ENCODE peak calls at places on chromosomes 13 and 19, in nine cellular contexts. One of them, this sample, is unnamed.

GRCh38 chr13:112740502-112741131 is 50.8 kb downstream of the ATP11A start:
- DNase-seq in DMS153: no peak
- DNase-seq in stimulated activated CD4-positive, alpha-beta T cell treated with anti-CD3 and anti-CD28 coated beads, TNF-alpha, amount 100 ng/mL, for 24 hours: no peak
- DNase-seq in Panc1: no peak
- DNase-seq in ELF-1: peak; percentile 74
- DNase-seq in substantia nigra: no peak
- DNase-seq in upper lobe of right lung: peak; percentile 67
- DNase-seq in activated T-cell treated with anti-CD3 and anti-CD28 coated beads, Interleukin-2, amount 50 U/mL, for 72 hours: no peak
- DNase-seq in T-helper 1 cell: no peak
- DNase-seq in this sample: peak; percentile 21

GRCh38 chr13:96542986-96543385 is 451.3 kb downstream of the OXGR1 start:
- DNase-seq in DMS153: no peak
- DNase-seq in stimulated activated CD4-positive, alpha-beta T cell treated with anti-CD3 and anti-CD28 coated beads, TNF-alpha, amount 100 ng/mL, for 24 hours: no peak
- DNase-seq in Panc1: no peak
- DNase-seq in ELF-1: no peak
- DNase-seq in substantia nigra: no peak
- DNase-seq in upper lobe of right lung: no peak
- DNase-seq in activated T-cell treated with anti-CD3 and anti-CD28 coated beads, Interleukin-2, amount 50 U/mL, for 72 hours: no peak
- DNase-seq in T-helper 1 cell: no peak
- DNase-seq in this sample: no peak

GRCh38 chr19:15378529-15379082 is 981 bp downstream of the AKAP8 start:
- DNase-seq in DMS153: no peak
- DNase-seq in stimulated activated CD4-positive, alpha-beta T cell treated with anti-CD3 and anti-CD28 coated beads, TNF-alpha, amount 100 ng/mL, for 24 hours: peak; percentile 53
- DNase-seq in Panc1: no peak
- DNase-seq in ELF-1: peak; percentile 76
- DNase-seq in substantia nigra: no peak
- DNase-seq in upper lobe of right lung: peak; percentile 79
- DNase-seq in activated T-cell treated with anti-CD3 and anti-CD28 coated beads, Interleukin-2, amount 50 U/mL, for 72 hours: peak; percentile 65
- DNase-seq in T-helper 1 cell: peak; percentile 39
- DNase-seq in this sample: no peak

GRCh38 chr13:34464011-34464410 is 478.1 kb upstream of the NBEA start:
- DNase-seq in DMS153: no peak
- DNase-seq in stimulated activated CD4-positive, alpha-beta T cell treated with anti-CD3 and anti-CD28 coated beads, TNF-alpha, amount 100 ng/mL, for 24 hours: no peak
- DNase-seq in Panc1: no peak
- DNase-seq in ELF-1: no peak
- DNase-seq in substantia nigra: no peak
- DNase-seq in upper lobe of right lung: no peak
- DNase-seq in activated T-cell treated with anti-CD3 and anti-CD28 coated beads, Interleukin-2, amount 50 U/mL, for 72 hours: no peak
- DNase-seq in T-helper 1 cell: no peak
- DNase-seq in this sample: no peak

GRCh38 chr13:110797230-110797877 is 83.9 kb downstream of the ING1 start:
- DNase-seq in DMS153: no peak
- DNase-seq in stimulated activated CD4-positive, alpha-beta T cell treated with anti-CD3 and anti-CD28 coated beads, TNF-alpha, amount 100 ng/mL, for 24 hours: no peak
- DNase-seq in Panc1: no peak
- DNase-seq in ELF-1: no peak
- DNase-seq in substantia nigra: no peak
- DNase-seq in upper lobe of right lung: no peak
- DNase-seq in activated T-cell treated with anti-CD3 and anti-CD28 coated beads, Interleukin-2, amount 50 U/mL, for 72 hours: no peak
- DNase-seq in T-helper 1 cell: no peak
- DNase-seq in this sample: peak; percentile 32

GRCh38 chr13:44117351-44117750 is 237.6 kb downstream of the LACC1 start:
- DNase-seq in DMS153: peak; percentile 26
- DNase-seq in stimulated activated CD4-positive, alpha-beta T cell treated with anti-CD3 and anti-CD28 coated beads, TNF-alpha, amount 100 ng/mL, for 24 hours: no peak
- DNase-seq in Panc1: no peak
- DNase-seq in ELF-1: no peak
- DNase-seq in substantia nigra: no peak
- DNase-seq in upper lobe of right lung: no peak
- DNase-seq in activated T-cell treated with anti-CD3 and anti-CD28 coated beads, Interleukin-2, amount 50 U/mL, for 72 hours: no peak
- DNase-seq in T-helper 1 cell: no peak
- DNase-seq in this sample: no peak

GRCh38 chr19:5341981-5342380 is 1.4 kb upstream of the PTPRS start:
- DNase-seq in DMS153: no peak
- DNase-seq in stimulated activated CD4-positive, alpha-beta T cell treated with anti-CD3 and anti-CD28 coated beads, TNF-alpha, amount 100 ng/mL, for 24 hours: no peak
- DNase-seq in Panc1: no peak
- DNase-seq in ELF-1: no peak
- DNase-seq in substantia nigra: no peak
- DNase-seq in upper lobe of right lung: no peak
- DNase-seq in activated T-cell treated with anti-CD3 and anti-CD28 coated beads, Interleukin-2, amount 50 U/mL, for 72 hours: no peak
- DNase-seq in T-helper 1 cell: no peak
- DNase-seq in this sample: no peak

GRCh38 chr19:1884291-1884718 is 991 bp downstream of the ABHD17A start:
- DNase-seq in DMS153: no peak
- DNase-seq in stimulated activated CD4-positive, alpha-beta T cell treated with anti-CD3 and anti-CD28 coated beads, TNF-alpha, amount 100 ng/mL, for 24 hours: no peak
- DNase-seq in Panc1: no peak
- DNase-seq in ELF-1: peak; percentile 72
- DNase-seq in substantia nigra: no peak
- DNase-seq in upper lobe of right lung: no peak
- DNase-seq in activated T-cell treated with anti-CD3 and anti-CD28 coated beads, Interleukin-2, amount 50 U/mL, for 72 hours: peak; percentile 43
- DNase-seq in T-helper 1 cell: peak; percentile 23
- DNase-seq in this sample: no peak

GRCh38 chr19:31099470-31100190 is 249.6 kb downstream of the TSHZ3 start:
- DNase-seq in DMS153: no peak
- DNase-seq in stimulated activated CD4-positive, alpha-beta T cell treated with anti-CD3 and anti-CD28 coated beads, TNF-alpha, amount 100 ng/mL, for 24 hours: no peak
- DNase-seq in Panc1: no peak
- DNase-seq in ELF-1: no peak
- DNase-seq in substantia nigra: no peak
- DNase-seq in upper lobe of right lung: no peak
- DNase-seq in activated T-cell treated with anti-CD3 and anti-CD28 coated beads, Interleukin-2, amount 50 U/mL, for 72 hours: no peak
- DNase-seq in T-helper 1 cell: no peak
- DNase-seq in this sample: no peak

GRCh38 chr19:12784871-12785430 is 6.3 kb upstream of the JUNB start:
- DNase-seq in DMS153: no peak
- DNase-seq in stimulated activated CD4-positive, alpha-beta T cell treated with anti-CD3 and anti-CD28 coated beads, TNF-alpha, amount 100 ng/mL, for 24 hours: no peak
- DNase-seq in Panc1: no peak
- DNase-seq in ELF-1: no peak
- DNase-seq in substantia nigra: no peak
- DNase-seq in upper lobe of right lung: no peak
- DNase-seq in activated T-cell treated with anti-CD3 and anti-CD28 coated beads, Interleukin-2, amount 50 U/mL, for 72 hours: peak; percentile 58
- DNase-seq in T-helper 1 cell: peak; percentile 31
- DNase-seq in this sample: no peak

GRCh38 chr13:79501538-79502232 is 20.7 kb downstream of the NDFIP2 start:
- DNase-seq in DMS153: no peak
- DNase-seq in stimulated activated CD4-positive, alpha-beta T cell treated with anti-CD3 and anti-CD28 coated beads, TNF-alpha, amount 100 ng/mL, for 24 hours: no peak
- DNase-seq in Panc1: no peak
- DNase-seq in ELF-1: no peak
- DNase-seq in substantia nigra: no peak
- DNase-seq in upper lobe of right lung: no peak
- DNase-seq in activated T-cell treated with anti-CD3 and anti-CD28 coated beads, Interleukin-2, amount 50 U/mL, for 72 hours: no peak
- DNase-seq in T-helper 1 cell: no peak
- DNase-seq in this sample: no peak

GRCh38 chr13:108915634-108916497 is 286.5 kb downstream of the MYO16 start:
- DNase-seq in DMS153: peak; percentile 82
- DNase-seq in stimulated activated CD4-positive, alpha-beta T cell treated with anti-CD3 and anti-CD28 coated beads, TNF-alpha, amount 100 ng/mL, for 24 hours: peak; percentile 82
- DNase-seq in Panc1: no peak
- DNase-seq in ELF-1: peak; percentile 51
- DNase-seq in substantia nigra: no peak
- DNase-seq in upper lobe of right lung: peak; percentile 90
- DNase-seq in activated T-cell treated with anti-CD3 and anti-CD28 coated beads, Interleukin-2, amount 50 U/mL, for 72 hours: peak; percentile 87
- DNase-seq in T-helper 1 cell: peak; percentile 34
- DNase-seq in this sample: peak; percentile 77

GRCh38 chr19:3543150-3544053 is 4.4 kb downstream of the TEKTIP1 start:
- DNase-seq in DMS153: no peak
- DNase-seq in stimulated activated CD4-positive, alpha-beta T cell treated with anti-CD3 and anti-CD28 coated beads, TNF-alpha, amount 100 ng/mL, for 24 hours: no peak
- DNase-seq in Panc1: no peak
- DNase-seq in ELF-1: no peak
- DNase-seq in substantia nigra: peak; percentile 21
- DNase-seq in upper lobe of right lung: no peak
- DNase-seq in activated T-cell treated with anti-CD3 and anti-CD28 coated beads, Interleukin-2, amount 50 U/mL, for 72 hours: no peak
- DNase-seq in T-helper 1 cell: no peak
- DNase-seq in this sample: no peak

GRCh38 chr19:53394522-53394973 is 401 bp upstream of the ZNF765 start:
- DNase-seq in DMS153: no peak
- DNase-seq in stimulated activated CD4-positive, alpha-beta T cell treated with anti-CD3 and anti-CD28 coated beads, TNF-alpha, amount 100 ng/mL, for 24 hours: no peak
- DNase-seq in Panc1: peak; percentile 30
- DNase-seq in ELF-1: peak; percentile 91
- DNase-seq in substantia nigra: no peak
- DNase-seq in upper lobe of right lung: peak; percentile 68
- DNase-seq in activated T-cell treated with anti-CD3 and anti-CD28 coated beads, Interleukin-2, amount 50 U/mL, for 72 hours: no peak
- DNase-seq in T-helper 1 cell: no peak
- DNase-seq in this sample: peak; percentile 86

GRCh38 chr19:1258707-1259205 is 10.4 kb downstream of the MIDN start:
- DNase-seq in DMS153: no peak
- DNase-seq in stimulated activated CD4-positive, alpha-beta T cell treated with anti-CD3 and anti-CD28 coated beads, TNF-alpha, amount 100 ng/mL, for 24 hours: no peak
- DNase-seq in Panc1: no peak
- DNase-seq in ELF-1: no peak
- DNase-seq in substantia nigra: no peak
- DNase-seq in upper lobe of right lung: no peak
- DNase-seq in activated T-cell treated with anti-CD3 and anti-CD28 coated beads, Interleukin-2, amount 50 U/mL, for 72 hours: no peak
- DNase-seq in T-helper 1 cell: no peak
- DNase-seq in this sample: no peak

GRCh38 chr13:112974125-112974524 is 5.1 kb downstream of the MCF2L start:
- DNase-seq in DMS153: no peak
- DNase-seq in stimulated activated CD4-positive, alpha-beta T cell treated with anti-CD3 and anti-CD28 coated beads, TNF-alpha, amount 100 ng/mL, for 24 hours: no peak
- DNase-seq in Panc1: no peak
- DNase-seq in ELF-1: no peak
- DNase-seq in substantia nigra: no peak
- DNase-seq in upper lobe of right lung: peak; percentile 55
- DNase-seq in activated T-cell treated with anti-CD3 and anti-CD28 coated beads, Interleukin-2, amount 50 U/mL, for 72 hours: no peak
- DNase-seq in T-helper 1 cell: no peak
- DNase-seq in this sample: no peak

GRCh38 chr19:34428549-34429285 is 536 bp downstream of the UBA2 start:
- DNase-seq in DMS153: no peak
- DNase-seq in stimulated activated CD4-positive, alpha-beta T cell treated with anti-CD3 and anti-CD28 coated beads, TNF-alpha, amount 100 ng/mL, for 24 hours: no peak
- DNase-seq in Panc1: no peak
- DNase-seq in ELF-1: peak; percentile 24
- DNase-seq in substantia nigra: no peak
- DNase-seq in upper lobe of right lung: no peak
- DNase-seq in activated T-cell treated with anti-CD3 and anti-CD28 coated beads, Interleukin-2, amount 50 U/mL, for 72 hours: peak; percentile 52
- DNase-seq in T-helper 1 cell: no peak
- DNase-seq in this sample: peak; percentile 58

GRCh38 chr19:41023193-41023592 is 32.1 kb downstream of the CYP2B6 start:
- DNase-seq in DMS153: no peak
- DNase-seq in stimulated activated CD4-positive, alpha-beta T cell treated with anti-CD3 and anti-CD28 coated beads, TNF-alpha, amount 100 ng/mL, for 24 hours: no peak
- DNase-seq in Panc1: no peak
- DNase-seq in ELF-1: peak; percentile 43
- DNase-seq in substantia nigra: no peak
- DNase-seq in upper lobe of right lung: no peak
- DNase-seq in activated T-cell treated with anti-CD3 and anti-CD28 coated beads, Interleukin-2, amount 50 U/mL, for 72 hours: no peak
- DNase-seq in T-helper 1 cell: no peak
- DNase-seq in this sample: no peak

GRCh38 chr19:35712910-35713845 is 4.6 kb upstream of the KMT2B start:
- DNase-seq in DMS153: no peak
- DNase-seq in stimulated activated CD4-positive, alpha-beta T cell treated with anti-CD3 and anti-CD28 coated beads, TNF-alpha, amount 100 ng/mL, for 24 hours: peak; percentile 87
- DNase-seq in Panc1: no peak
- DNase-seq in ELF-1: no peak
- DNase-seq in substantia nigra: no peak
- DNase-seq in upper lobe of right lung: no peak
- DNase-seq in activated T-cell treated with anti-CD3 and anti-CD28 coated beads, Interleukin-2, amount 50 U/mL, for 72 hours: peak; percentile 85
- DNase-seq in T-helper 1 cell: no peak
- DNase-seq in this sample: no peak

GRCh38 chr19:48354332-48354992 is 9.3 kb downstream of the TMEM143 start:
- DNase-seq in DMS153: no peak
- DNase-seq in stimulated activated CD4-positive, alpha-beta T cell treated with anti-CD3 and anti-CD28 coated beads, TNF-alpha, amount 100 ng/mL, for 24 hours: no peak
- DNase-seq in Panc1: peak; percentile 61
- DNase-seq in ELF-1: peak; percentile 84
- DNase-seq in substantia nigra: no peak
- DNase-seq in upper lobe of right lung: no peak
- DNase-seq in activated T-cell treated with anti-CD3 and anti-CD28 coated beads, Interleukin-2, amount 50 U/mL, for 72 hours: no peak
- DNase-seq in T-helper 1 cell: no peak
- DNase-seq in this sample: no peak

GRCh38 chr19:41935781-41936415 is 7.6 kb upstream of the ERFL start:
- DNase-seq in DMS153: no peak
- DNase-seq in stimulated activated CD4-positive, alpha-beta T cell treated with anti-CD3 and anti-CD28 coated beads, TNF-alpha, amount 100 ng/mL, for 24 hours: no peak
- DNase-seq in Panc1: no peak
- DNase-seq in ELF-1: no peak
- DNase-seq in substantia nigra: no peak
- DNase-seq in upper lobe of right lung: no peak
- DNase-seq in activated T-cell treated with anti-CD3 and anti-CD28 coated beads, Interleukin-2, amount 50 U/mL, for 72 hours: no peak
- DNase-seq in T-helper 1 cell: no peak
- DNase-seq in this sample: no peak

GRCh38 chr19:38559428-38560401 is 58.0 kb downstream of the MAP4K1 start:
- DNase-seq in DMS153: no peak
- DNase-seq in stimulated activated CD4-positive, alpha-beta T cell treated with anti-CD3 and anti-CD28 coated beads, TNF-alpha, amount 100 ng/mL, for 24 hours: no peak
- DNase-seq in Panc1: no peak
- DNase-seq in ELF-1: no peak
- DNase-seq in substantia nigra: no peak
- DNase-seq in upper lobe of right lung: no peak
- DNase-seq in activated T-cell treated with anti-CD3 and anti-CD28 coated beads, Interleukin-2, amount 50 U/mL, for 72 hours: peak; percentile 57
- DNase-seq in T-helper 1 cell: no peak
- DNase-seq in this sample: no peak

GRCh38 chr13:46347277-46347676 is 39.8 kb downstream of the RUBCNL start:
- DNase-seq in DMS153: no peak
- DNase-seq in stimulated activated CD4-positive, alpha-beta T cell treated with anti-CD3 and anti-CD28 coated beads, TNF-alpha, amount 100 ng/mL, for 24 hours: no peak
- DNase-seq in Panc1: no peak
- DNase-seq in ELF-1: no peak
- DNase-seq in substantia nigra: no peak
- DNase-seq in upper lobe of right lung: no peak
- DNase-seq in activated T-cell treated with anti-CD3 and anti-CD28 coated beads, Interleukin-2, amount 50 U/mL, for 72 hours: no peak
- DNase-seq in T-helper 1 cell: no peak
- DNase-seq in this sample: no peak

GRCh38 chr19:43739836-43740235 is 14.9 kb downstream of the SMG9 start:
- DNase-seq in DMS153: no peak
- DNase-seq in stimulated activated CD4-positive, alpha-beta T cell treated with anti-CD3 and anti-CD28 coated beads, TNF-alpha, amount 100 ng/mL, for 24 hours: no peak
- DNase-seq in Panc1: no peak
- DNase-seq in ELF-1: no peak
- DNase-seq in substantia nigra: no peak
- DNase-seq in upper lobe of right lung: no peak
- DNase-seq in activated T-cell treated with anti-CD3 and anti-CD28 coated beads, Interleukin-2, amount 50 U/mL, for 72 hours: no peak
- DNase-seq in T-helper 1 cell: no peak
- DNase-seq in this sample: no peak

GRCh38 chr13:31056650-31057275 is 104.9 kb downstream of the HSPH1 start:
- DNase-seq in DMS153: no peak
- DNase-seq in stimulated activated CD4-positive, alpha-beta T cell treated with anti-CD3 and anti-CD28 coated beads, TNF-alpha, amount 100 ng/mL, for 24 hours: no peak
- DNase-seq in Panc1: no peak
- DNase-seq in ELF-1: no peak
- DNase-seq in substantia nigra: no peak
- DNase-seq in upper lobe of right lung: no peak
- DNase-seq in activated T-cell treated with anti-CD3 and anti-CD28 coated beads, Interleukin-2, amount 50 U/mL, for 72 hours: no peak
- DNase-seq in T-helper 1 cell: no peak
- DNase-seq in this sample: no peak

GRCh38 chr13:47672982-47673670 is 327.9 kb downstream of the SUCLA2 start:
- DNase-seq in DMS153: no peak
- DNase-seq in stimulated activated CD4-positive, alpha-beta T cell treated with anti-CD3 and anti-CD28 coated beads, TNF-alpha, amount 100 ng/mL, for 24 hours: no peak
- DNase-seq in Panc1: no peak
- DNase-seq in ELF-1: no peak
- DNase-seq in substantia nigra: no peak
- DNase-seq in upper lobe of right lung: no peak
- DNase-seq in activated T-cell treated with anti-CD3 and anti-CD28 coated beads, Interleukin-2, amount 50 U/mL, for 72 hours: no peak
- DNase-seq in T-helper 1 cell: no peak
- DNase-seq in this sample: no peak

GRCh38 chr19:39951686-39952085 is 17.3 kb upstream of the FCGBP start:
- DNase-seq in DMS153: no peak
- DNase-seq in stimulated activated CD4-positive, alpha-beta T cell treated with anti-CD3 and anti-CD28 coated beads, TNF-alpha, amount 100 ng/mL, for 24 hours: no peak
- DNase-seq in Panc1: no peak
- DNase-seq in ELF-1: no peak
- DNase-seq in substantia nigra: no peak
- DNase-seq in upper lobe of right lung: no peak
- DNase-seq in activated T-cell treated with anti-CD3 and anti-CD28 coated beads, Interleukin-2, amount 50 U/mL, for 72 hours: no peak
- DNase-seq in T-helper 1 cell: no peak
- DNase-seq in this sample: no peak

GRCh38 chr19:1111641-1112253 is 8.0 kb downstream of the GPX4 start:
- DNase-seq in DMS153: no peak
- DNase-seq in stimulated activated CD4-positive, alpha-beta T cell treated with anti-CD3 and anti-CD28 coated beads, TNF-alpha, amount 100 ng/mL, for 24 hours: no peak
- DNase-seq in Panc1: no peak
- DNase-seq in ELF-1: no peak
- DNase-seq in substantia nigra: no peak
- DNase-seq in upper lobe of right lung: no peak
- DNase-seq in activated T-cell treated with anti-CD3 and anti-CD28 coated beads, Interleukin-2, amount 50 U/mL, for 72 hours: no peak
- DNase-seq in T-helper 1 cell: no peak
- DNase-seq in this sample: no peak